ENCODE peak calls at places on chromosomes 3 and 15, in ten cellular contexts. S, K, D, J, M, F, E, Y, A and R are unnamed samples.

GRCh38 chr3:128784228-128784627 is 58.2 kb downstream of the RAB7A start:
- DNase-seq in A (no peak), D (peak), F (no peak), K (no peak), E (no peak), J (peak), M (peak), S (peak), Y (no peak), R (peak)

GRCh38 chr15:50114381-50114780 is 4.7 kb downstream of the ATP8B4 start:
- DNase-seq in D (no peak), M (no peak), S (no peak), F (no peak), Y (no peak), A (no peak), E (no peak), J (no peak), K (no peak), R (no peak)

GRCh38 chr3:172074578-172074977 is 35.2 kb downstream of the FNDC3B start:
- DNase-seq in E (no peak), A (no peak), F (no peak), S (no peak), Y (no peak), J (no peak), D (no peak), M (no peak), K (no peak), R (no peak)

GRCh38 chr3:184562875-184563568 is 1.4 kb downstream of the EPHB3 start:
- DNase-seq in Y (no peak), F (no peak), D (no peak), M (no peak), S (no peak), J (peak), E (no peak), K (no peak), A (no peak), R (no peak)

GRCh38 chr15:49570174-49570573 is 50.4 kb downstream of the FAM227B start:
- DNase-seq in J (no peak), M (no peak), E (no peak), K (no peak), F (no peak), Y (no peak), D (no peak), S (no peak), A (no peak), R (no peak)

GRCh38 chr15:79101866-79102581 is 11.4 kb upstream of the RASGRF1 start:
- DNase-seq in S (no peak), F (no peak), Y (no peak), M (no peak), D (no peak), J (no peak), K (no peak), E (peak), A (no peak), R (no peak)

GRCh38 chr3:52248165-52248541 is 2.6 kb downstream of the PPM1M start:
- DNase-seq in M (no peak), D (no peak), E (no peak), F (no peak), A (no peak), K (no peak), Y (no peak), S (no peak), J (no peak), R (no peak)

GRCh38 chr3:168574455-168575158 is 478.9 kb upstream of the GOLIM4 start:
- DNase-seq in M (no peak), A (no peak), K (no peak), J (no peak), E (no peak), Y (no peak), F (no peak), S (no peak), D (no peak), R (no peak)

GRCh38 chr3:137343283-137343682 is 385.5 kb downstream of the IL20RB start:
- DNase-seq in M (no peak), A (no peak), E (no peak), J (peak), Y (no peak), F (no peak), K (no peak), D (no peak), S (no peak), R (no peak)

GRCh38 chr15:80550219-80550909 is 144.7 kb upstream of the ABHD17C start:
- DNase-seq in A (no peak), S (peak), J (no peak), E (no peak), M (peak), K (no peak), F (no peak), Y (no peak), D (no peak), R (no peak)

GRCh38 chr3:161069441-161070251 is 35.5 kb downstream of the B3GALNT1 start:
- DNase-seq in S (peak), A (no peak), D (no peak), E (peak), J (no peak), M (peak), Y (no peak), K (no peak), F (no peak), R (no peak)

GRCh38 chr3:94063497-94064119 is 747 bp downstream of the NSUN3 start:
- DNase-seq in Y (no peak), M (peak), K (no peak), E (no peak), F (no peak), A (no peak), D (no peak), J (no peak), S (no peak), R (peak)

GRCh38 chr3:140499114-140499757 is 178.6 kb upstream of the TRIM42 start:
- DNase-seq in D (no peak), J (peak), M (peak), K (no peak), Y (no peak), S (no peak), F (no peak), E (no peak), A (no peak), R (peak)

GRCh38 chr3:58241321-58242044 is 3.9 kb downstream of the ABHD6 start:
- DNase-seq in D (no peak), M (no peak), E (no peak), A (no peak), F (no peak), S (no peak), K (no peak), J (no peak), Y (no peak), R (no peak)

GRCh38 chr3:24137958-24138875 is 193.1 kb downstream of the NR1D2 start:
- DNase-seq in A (no peak), M (peak), S (no peak), D (no peak), Y (peak), F (no peak), E (no peak), K (peak), J (no peak), R (no peak)

GRCh38 chr15:39939487-39940452 is 5.9 kb downstream of the EIF2AK4 start:
- DNase-seq in J (peak), Y (no peak), D (no peak), S (no peak), M (no peak), F (no peak), A (no peak), E (no peak), K (no peak), R (no peak)

GRCh38 chr3:40211579-40211978 is 97.9 kb upstream of the EIF1B start:
- DNase-seq in S (no peak), F (no peak), M (peak), Y (no peak), K (no peak), A (no peak), E (peak), J (no peak), D (no peak), R (no peak)